ENCODE peak calls at places on chromosomes 13 and 19, in eight cellular contexts. V is CD8-positive, alpha-beta T cell; H is ascending aorta; P is naive thymus-derived CD4-positive, alpha-beta T cell; Z is psoas muscle; D is CD8-positive, alpha-beta memory T cell; M is Caco-2; K is pancreas. S is an unnamed sample.
A peak's percentile ranks its signal among the peaks of the same experiment; 100 is the strongest.

GRCh38 chr13:45548281-45548680 is 67.3 kb downstream of the ERICH6B start:
- DNase-seq in P (no peak), D (no peak), Z (no peak), M (no peak), H (no peak), V (no peak), K (no peak), S (no peak)

GRCh38 chr13:79782541-79783216 is 301.7 kb downstream of the NDFIP2 start:
- DNase-seq in K (peak; percentile 73), M (peak; percentile 76), V (no peak), H (no peak), P (no peak), Z (peak; percentile 25), D (no peak), S (peak; percentile 29)

GRCh38 chr19:30802424-30803013 is 430.3 kb downstream of the ZNF536 start:
- DNase-seq in M (no peak), K (no peak), V (no peak), H (no peak), Z (no peak), P (no peak), D (no peak), S (no peak)

GRCh38 chr13:110227416-110227815 is 79.5 kb downstream of the COL4A1 start:
- DNase-seq in H (no peak), Z (no peak), M (no peak), V (no peak), D (no peak), P (no peak), K (no peak), S (no peak)

GRCh38 chr13:80030491-80030890 is 310.4 kb downstream of the SPRY2 start:
- DNase-seq in H (no peak), K (no peak), M (peak; percentile 12), P (no peak), Z (no peak), V (no peak), D (no peak), S (peak; percentile 59)

GRCh38 chr13:108322206-108322824 is 52.8 kb downstream of the TNFSF13B start:
- DNase-seq in P (peak; percentile 14), V (no peak), H (no peak), K (no peak), Z (no peak), M (peak; percentile 40), D (no peak), S (no peak)

GRCh38 chr13:33328691-33329090 is 43.1 kb upstream of the STARD13 start:
- DNase-seq in P (no peak), Z (no peak), H (no peak), V (no peak), M (no peak), D (no peak), K (no peak), S (no peak)

GRCh38 chr13:64640002-64640401 is 2590.1 kb downstream of the PCDH9 start:
- DNase-seq in K (no peak), V (no peak), P (no peak), H (no peak), D (no peak), Z (no peak), M (no peak), S (no peak)

GRCh38 chr19:36009220-36009619 is 607 bp upstream of the SYNE4 start:
- DNase-seq in M (peak; percentile 75), Z (peak; percentile 78), K (peak; percentile 83), P (peak; percentile 27), H (no peak), V (peak; percentile 41), D (peak; percentile 51), S (peak; percentile 72)

GRCh38 chr19:54463531-54464043 is at the start of gene LENG9:
- DNase-seq in Z (peak; percentile 98), M (peak; percentile 99), K (peak; percentile 96), P (peak; percentile 97), V (peak; percentile 91), D (peak; percentile 95), H (peak; percentile 97), S (peak; percentile 100)

GRCh38 chr19:46404039-46404883 is 9.1 kb downstream of the CCDC8 start:
- DNase-seq in P (no peak), M (peak; percentile 80), H (no peak), K (peak; percentile 83), D (no peak), Z (peak; percentile 53), V (no peak), S (peak; percentile 82)

GRCh38 chr13:94323746-94324408 is 155.6 kb downstream of the DCT start:
- DNase-seq in P (peak; percentile 48), K (no peak), Z (no peak), V (peak; percentile 32), H (no peak), D (peak; percentile 71), M (no peak), S (no peak)

GRCh38 chr13:113649212-113649611 is 8.8 kb downstream of the ATP4B start:
- DNase-seq in M (no peak), P (no peak), Z (no peak), H (no peak), D (no peak), V (no peak), K (peak; percentile 39), S (no peak)

GRCh38 chr13:44796597-44797517 is 192.4 kb downstream of the NUFIP1 start:
- DNase-seq in V (no peak), D (no peak), H (no peak), M (no peak), Z (no peak), P (no peak), K (no peak), S (no peak)

GRCh38 chr19:17766543-17767131 is 15.4 kb downstream of the FCHO1 start:
- DNase-seq in M (peak; percentile 86), P (no peak), Z (peak; percentile 78), V (no peak), H (no peak), D (no peak), K (peak; percentile 94), S (peak; percentile 96)

GRCh38 chr19:1183543-1184172 is 9.6 kb upstream of the SBNO2 start:
- DNase-seq in Z (no peak), D (no peak), H (no peak), P (no peak), M (peak; percentile 87), K (peak; percentile 68), V (no peak), S (peak; percentile 69)

GRCh38 chr13:51793570-51794273 is 10.2 kb downstream of the DHRS12 start:
- DNase-seq in M (no peak), K (no peak), P (no peak), H (no peak), V (no peak), Z (no peak), D (no peak), S (no peak)

GRCh38 chr13:45206340-45206739 is 5.5 kb upstream of the KCTD4 start:
- DNase-seq in K (no peak), P (no peak), V (no peak), M (no peak), Z (no peak), H (no peak), D (no peak), S (no peak)

GRCh38 chr19:940591-941291 is 14.9 kb downstream of the ARID3A start:
- DNase-seq in V (peak; percentile 78), K (peak; percentile 90), Z (peak; percentile 75), H (peak; percentile 63), M (no peak), P (peak; percentile 63), D (peak; percentile 88), S (peak; percentile 77)

DNA sequence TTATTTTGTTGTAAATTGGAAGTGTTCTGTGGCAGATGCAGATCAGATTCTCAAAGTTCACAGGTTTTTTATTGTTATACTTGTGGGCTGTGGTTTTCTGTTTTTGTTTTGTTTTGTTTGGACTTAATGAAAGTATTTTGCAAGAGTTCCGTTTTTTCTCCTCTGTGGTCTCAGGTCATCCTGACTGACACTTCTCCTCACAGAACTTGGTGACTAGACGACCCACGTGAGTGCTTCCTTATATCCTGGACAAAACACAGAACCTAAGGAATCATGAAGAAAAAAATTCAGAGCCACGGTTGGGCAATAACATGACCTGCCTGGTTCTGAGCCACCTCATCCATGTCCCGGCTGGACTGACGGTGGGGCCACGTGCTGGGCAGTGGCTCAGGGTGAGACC is 2.5 kb upstream of the RFPL4AL1 start:
- DNase-seq in V (no peak), P (no peak), H (no peak), M (no peak), D (no peak), K (no peak), Z (no peak), S (no peak)
- H3K9me3 ChIP-seq in V (no peaks in the 10 kb centered on the region), P (no peaks in the 10 kb centered on the region), H (no peaks in the 10 kb centered on the region), M (no peaks in the 10 kb centered on the region), D (no peaks in the 10 kb centered on the region), K (no peaks in the 10 kb centered on the region), Z (no peaks in the 10 kb centered on the region), S (no peaks in the 10 kb centered on the region)

GRCh38 chr19:3518669-3519068 is 12.6 kb downstream of the FZR1 start:
- DNase-seq in K (no peak), Z (no peak), V (no peak), M (no peak), H (no peak), P (no peak), D (no peak), S (no peak)
- H3K27me3 ChIP-seq in K (no peaks in the 10 kb centered on the region), Z (no peaks in the 10 kb centered on the region), V (no peaks in the 10 kb centered on the region), M (no peaks in the 10 kb centered on the region), H (no peaks in the 10 kb centered on the region), P (no peaks in the 10 kb centered on the region), D (no peaks in the 10 kb centered on the region), S (no peaks in the 10 kb centered on the region)

GRCh38 chr19:56142897-56143434 is 1.9 kb downstream of the ZNF444 start:
- DNase-seq in K (no peak), M (no peak), D (no peak), Z (no peak), V (no peak), H (no peak), P (no peak), S (no peak)

GRCh38 chr19:56139847-56140582 is 1.1 kb upstream of the ZNF444 start:
- DNase-seq in Z (no peak), P (peak; percentile 34), V (no peak), M (no peak), K (no peak), H (no peak), D (no peak), S (peak; percentile 46)

GRCh38 chr19:56142087-56142787 is 1.1 kb downstream of the ZNF444 start:
- DNase-seq in D (no peak), P (no peak), Z (no peak), M (peak; percentile 88), V (no peak), H (no peak), K (peak; percentile 65), S (peak; percentile 80)

GRCh38 chr19:56141416-56141992 is 417 bp downstream of the ZNF444 start:
- DNase-seq in V (peak; percentile 42), D (peak; percentile 57), P (peak; percentile 72), H (no peak), Z (no peak), K (peak; percentile 66), M (peak; percentile 61), S (peak; percentile 49)

GRCh38 chr19:56140583-56141415 is at the start of gene ZNF444:
- DNase-seq in P (peak; percentile 100), K (peak; percentile 97), Z (peak; percentile 98), D (peak; percentile 99), V (peak; percentile 99), H (peak; percentile 98), M (peak; percentile 99), S (peak; percentile 99)
- H3K9me3 ChIP-seq in P (no peaks in the 10 kb centered on the region), K (no peaks in the 10 kb centered on the region), Z (no peaks in the 10 kb centered on the region), D (no peaks in the 10 kb centered on the region), V (no peaks in the 10 kb centered on the region), H (no peaks in the 10 kb centered on the region), M (no peaks in the 10 kb centered on the region), S (no peaks in the 10 kb centered on the region)

DNA sequence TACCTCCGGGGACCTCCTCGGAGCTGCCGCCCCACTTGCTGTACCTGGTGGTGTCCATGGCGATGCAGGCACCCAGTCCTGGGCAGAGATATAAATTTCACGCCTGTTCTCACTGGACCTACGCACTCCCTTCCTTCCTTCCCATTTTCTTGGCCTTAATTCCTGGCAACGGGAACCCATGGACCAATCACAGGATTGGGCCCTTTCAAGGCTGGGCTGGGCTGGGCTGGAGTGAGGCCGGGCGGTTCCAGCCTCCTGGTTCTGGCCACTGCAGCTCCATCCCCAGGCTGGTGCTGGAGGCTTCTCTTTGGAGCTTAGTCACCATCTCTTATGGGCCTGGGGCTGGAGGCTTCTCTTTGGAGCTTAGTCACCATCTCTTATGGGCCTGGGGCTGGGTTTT is at the start of gene CLEC4G:
- DNase-seq in M (no peak), D (no peak), P (no peak), H (no peak), V (no peak), Z (no peak), K (no peak), S (no peak)
- H3K27me3 ChIP-seq in M (no peaks in the 10 kb centered on the region), D (peaks cover 17% of the 10 kb centered on the region), P (no peaks in the 10 kb centered on the region), H (no peaks in the 10 kb centered on the region), V (peaks cover 20% of the 10 kb centered on the region), Z (peaks cover 19% of the 10 kb centered on the region), K (peaks cover 5% of the 10 kb centered on the region), S (peaks cover 15% of the 10 kb centered on the region)